ENCODE peak calls at places on chromosomes 6 and 20, in seven cellular contexts. W is hepatocyte, H is SK-N-SH, S is HFFc6, Z is cardiac muscle cell, N is thoracic aorta, A is fibroblast of lung. G is an unnamed sample.

GRCh38 chr6:5762561-5762968 is 244.2 kb downstream of the NRN1 start:
- DNase-seq in S (no peak), N (no peak), Z (no peak), A (no peak), W (no peak), H (no peak), G (no peak)

GRCh38 chr6:150038202-150038830 is 13.0 kb upstream of the RAET1L start:
- DNase-seq in W (no peak), H (no peak), N (no peak), Z (no peak), A (no peak), S (no peak), G (no peak)

GRCh38 chr6:165689699-165690098 is 26.7 kb upstream of the PDE10A start:
- DNase-seq in A (no peak), Z (no peak), S (no peak), W (no peak), H (no peak), N (no peak), G (no peak)

GRCh38 chr6:127302728-127303675 is 36.3 kb downstream of the RNF146 start:
- DNase-seq in Z (peak), N (no peak), W (peak), H (peak), A (peak), S (peak), G (peak)

GRCh38 chr6:11412011-11412424 is 125.5 kb upstream of the TMEM170B start:
- DNase-seq in H (no peak), S (peak), N (no peak), W (no peak), A (peak), Z (no peak), G (no peak)

GRCh38 chr6:24536466-24536865 is 41.7 kb downstream of the ALDH5A1 start:
- DNase-seq in A (no peak), S (no peak), N (no peak), W (no peak), Z (no peak), H (no peak), G (no peak)

GRCh38 chr6:98498891-98499290 is 335.5 kb upstream of the POU3F2 start:
- DNase-seq in Z (peak), S (no peak), W (no peak), H (no peak), N (no peak), A (no peak), G (no peak)

GRCh38 chr6:158784505-158784904 is 34.7 kb downstream of the EZR start:
- DNase-seq in H (no peak), S (peak), W (no peak), N (no peak), Z (no peak), A (no peak), G (no peak)

GRCh38 chr6:135537782-135538301 is 40.3 kb upstream of the AHI1 start:
- DNase-seq in N (no peak), A (peak), H (no peak), Z (no peak), S (peak), W (no peak), G (no peak)

GRCh38 chr20:354298-354977 is 7.5 kb downstream of the NRSN2 start:
- DNase-seq in A (peak), Z (peak), S (peak), W (peak), N (no peak), H (peak), G (peak)

GRCh38 chr6:118668761-118669411 is 17.5 kb upstream of the CEP85L start:
- DNase-seq in N (no peak), W (no peak), A (peak), Z (no peak), S (peak), H (no peak), G (no peak)

GRCh38 chr20:57715268-57715904 is 5.6 kb upstream of the PMEPA1 start:
- DNase-seq in S (no peak), Z (no peak), W (no peak), H (no peak), A (no peak), N (no peak), G (no peak)

GRCh38 chr6:47413752-47414516 is 63.7 kb upstream of the CD2AP start:
- DNase-seq in W (peak), A (peak), N (no peak), Z (peak), S (peak), H (peak), G (peak)

GRCh38 chr20:42041000-42041565 is 422.9 kb upstream of the CHD6 start:
- DNase-seq in W (peak), S (no peak), N (no peak), A (no peak), H (no peak), Z (peak), G (no peak)

GRCh38 chr20:36848078-36848660 is 27.8 kb upstream of the TLDC2 start:
- DNase-seq in Z (peak), W (peak), N (no peak), S (peak), H (no peak), A (peak), G (no peak)

GRCh38 chr6:167836722-167837121 is 10.0 kb downstream of the AFDN start:
- DNase-seq in N (no peak), A (peak), H (no peak), S (no peak), W (no peak), Z (no peak), G (no peak)

GRCh38 chr20:29409833-29410804 is 1847.3 kb upstream of the DEFB115 start:
- DNase-seq in A (no peak), Z (no peak), S (no peak), W (no peak), H (peak), N (no peak), G (no peak)

GRCh38 chr6:140590641-140591040 is 1216.2 kb upstream of the CITED2 start:
- DNase-seq in H (no peak), N (no peak), Z (no peak), A (peak), S (no peak), W (no peak), G (no peak)

GRCh38 chr6:125503181-125503580 is 201.4 kb upstream of the HDDC2 start:
- DNase-seq in N (no peak), S (no peak), H (no peak), W (no peak), A (no peak), Z (no peak), G (no peak)

GRCh38 chr20:56967916-56968315 is 298.5 kb downstream of the BMP7 start:
- DNase-seq in W (no peak), S (no peak), N (no peak), A (no peak), H (no peak), Z (no peak), G (no peak)

GRCh38 chr6:89501239-89501638 is 68.3 kb downstream of the ANKRD6 start:
- DNase-seq in Z (peak), W (peak), H (no peak), N (no peak), A (no peak), S (no peak), G (no peak)

GRCh38 chr6:99036672-99037071 is 88.9 kb upstream of the FBXL4 start:
- DNase-seq in N (no peak), W (no peak), A (no peak), H (no peak), S (no peak), Z (no peak), G (no peak)

GRCh38 chr20:10795286-10796026 is 121.7 kb upstream of the JAG1 start:
- DNase-seq in Z (no peak), S (no peak), A (no peak), N (no peak), H (no peak), W (no peak), G (no peak)

GRCh38 chr6:31345026-31345730 is 11.8 kb downstream of the HLA-B start:
- DNase-seq in H (no peak), N (no peak), A (no peak), W (no peak), S (no peak), Z (no peak), G (no peak)
- TF ChIP-seq CTCF in H (no peak), N (no peak), A (no peak), W (no peak), S (no peak), Z (no peak), G (no peak)

DNA sequence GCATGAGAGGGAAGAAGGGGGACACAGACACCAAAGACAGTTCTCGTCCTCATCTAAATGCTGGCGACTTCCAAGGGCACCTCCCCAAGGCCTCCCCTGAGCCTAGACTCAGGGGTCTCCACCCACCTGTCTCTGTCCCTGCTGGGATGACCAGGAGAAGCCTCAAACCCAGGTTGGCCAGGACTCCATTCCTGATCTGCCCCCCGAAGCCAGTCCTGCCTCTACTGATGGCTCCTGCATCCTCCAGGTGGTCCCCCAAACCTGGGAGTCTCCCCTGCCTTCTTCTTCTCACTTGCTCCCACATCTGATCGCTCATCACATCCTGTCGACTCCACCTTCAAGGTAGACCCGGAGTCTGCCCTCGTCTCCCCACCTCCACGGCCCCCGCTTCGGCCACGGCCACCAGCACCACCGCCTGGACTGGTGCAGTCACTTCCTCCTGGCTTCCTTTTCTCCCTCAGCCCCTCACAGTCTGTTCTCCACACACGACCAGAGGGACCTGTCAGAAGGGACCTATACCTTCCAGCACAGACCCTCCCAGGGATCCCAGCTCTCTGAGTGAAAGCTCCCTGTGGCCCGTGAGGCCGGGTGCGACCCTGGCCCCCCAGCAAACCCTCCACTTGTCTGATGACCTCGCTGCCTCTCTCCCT is 92.1 kb downstream of the CEBPB start:
- DNase-seq in H (no peak), Z (no peak), W (no peak), S (no peak), A (no peak), N (no peak), G (no peak)
- TF ChIP-seq CTCF in H (no peak), Z (no peak), W (no peak), S (no peak), A (no peak), N (no peak), G (no peak)

GRCh38 chr6:132065556-132065955 is 114.4 kb upstream of the CCN2 start:
- DNase-seq in A (no peak), W (no peak), Z (no peak), S (no peak), H (no peak), N (no peak), G (no peak)
- TF ChIP-seq CTCF in A (no peak), W (no peak), Z (no peak), S (no peak), H (no peak), N (no peak), G (no peak)

GRCh38 chr6:161242779-161243693 is 30.8 kb downstream of the AGPAT4 start:
- DNase-seq in S (no peak), A (peak), W (no peak), N (no peak), H (no peak), Z (no peak), G (peak)
- TF ChIP-seq CTCF in S (no peak), A (no peak), W (no peak), N (no peak), H (no peak), Z (no peak), G (no peak)

DNA sequence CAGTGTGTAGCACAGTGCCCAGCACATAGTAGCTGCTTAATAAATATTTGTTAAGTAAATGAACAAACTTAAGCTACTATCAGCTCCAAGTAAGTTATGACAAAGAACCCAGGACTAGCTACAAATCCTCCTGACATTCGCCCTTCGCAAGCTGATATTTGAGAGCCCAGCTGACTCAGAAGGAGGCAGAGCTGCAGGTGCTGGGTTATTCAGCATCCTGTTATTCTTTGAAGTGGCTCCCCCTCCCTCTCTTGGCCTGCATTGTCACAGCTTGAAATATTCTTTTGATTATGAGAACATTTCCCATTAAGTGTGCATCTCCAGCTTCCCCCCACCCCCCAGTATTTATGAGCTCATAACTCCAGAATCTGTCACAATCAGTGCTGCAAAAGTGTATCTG is 78.8 kb upstream of the RALY start:
- DNase-seq in Z (no peak), N (no peak), S (peak), H (no peak), A (peak), W (no peak), G (no peak)
- TF ChIP-seq CTCF in Z (peak), N (no peak), S (no peak), H (no peak), A (no peak), W (no peak), G (no peak)

DNA sequence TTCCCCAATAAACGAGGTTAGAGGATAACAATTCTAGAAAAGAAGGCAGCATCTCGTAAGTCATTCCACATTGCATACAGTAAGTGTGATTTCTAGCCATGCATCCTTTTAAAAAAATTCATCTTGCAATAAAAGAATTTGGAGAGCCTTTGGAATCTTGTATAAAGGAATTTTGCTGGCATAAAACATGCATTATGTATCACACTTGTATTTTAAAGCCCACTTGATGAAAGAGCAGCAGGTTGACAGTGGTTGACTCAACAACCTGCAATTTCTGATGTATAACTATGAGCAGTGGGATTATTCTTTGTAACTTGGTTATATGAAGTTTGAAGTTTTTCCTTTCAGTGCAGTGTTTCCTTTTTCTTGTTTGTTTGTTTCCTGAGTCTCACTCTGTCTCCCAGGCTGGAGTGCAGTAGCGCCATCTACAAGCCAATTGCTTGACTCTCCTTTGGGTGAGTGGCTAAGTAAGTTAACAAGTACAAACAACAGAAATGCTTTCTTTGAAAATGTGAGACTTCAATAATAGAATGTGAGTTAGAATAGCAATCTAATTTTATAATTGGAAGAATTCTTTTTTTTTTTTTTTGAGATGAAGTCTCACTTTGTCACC is 39.9 kb downstream of the JARID2 start:
- DNase-seq in W (no peak), Z (no peak), A (no peak), H (no peak), S (no peak), N (no peak), G (no peak)
- TF ChIP-seq CTCF in W (no peak), Z (peak), A (no peak), H (peak), S (peak), N (no peak), G (no peak)

GRCh38 chr6:157137501-157137900 is 185.8 kb downstream of the TMEM242 start:
- DNase-seq in N (no peak), A (no peak), W (no peak), Z (no peak), S (no peak), H (no peak), G (no peak)

GRCh38 chr6:157143171-157143884 is 180.0 kb downstream of the TMEM242 start:
- DNase-seq in N (peak), S (peak), Z (peak), A (peak), H (peak), W (no peak), G (no peak)

GRCh38 chr6:157134402-157135074 is 188.8 kb downstream of the TMEM242 start:
- DNase-seq in H (no peak), S (no peak), N (no peak), A (no peak), W (no peak), Z (no peak), G (no peak)

GRCh38 chr6:157135691-157136090 is 187.6 kb downstream of the TMEM242 start:
- DNase-seq in W (no peak), H (no peak), Z (no peak), A (no peak), S (peak), N (no peak), G (no peak)

GRCh38 chr6:157139054-157139708 is 184.1 kb downstream of the TMEM242 start:
- DNase-seq in W (no peak), Z (peak), A (no peak), H (peak), N (no peak), S (no peak), G (peak)
- TF ChIP-seq CTCF in W (no peak), Z (peak), A (no peak), H (peak), N (no peak), S (peak), G (peak)

DNA sequence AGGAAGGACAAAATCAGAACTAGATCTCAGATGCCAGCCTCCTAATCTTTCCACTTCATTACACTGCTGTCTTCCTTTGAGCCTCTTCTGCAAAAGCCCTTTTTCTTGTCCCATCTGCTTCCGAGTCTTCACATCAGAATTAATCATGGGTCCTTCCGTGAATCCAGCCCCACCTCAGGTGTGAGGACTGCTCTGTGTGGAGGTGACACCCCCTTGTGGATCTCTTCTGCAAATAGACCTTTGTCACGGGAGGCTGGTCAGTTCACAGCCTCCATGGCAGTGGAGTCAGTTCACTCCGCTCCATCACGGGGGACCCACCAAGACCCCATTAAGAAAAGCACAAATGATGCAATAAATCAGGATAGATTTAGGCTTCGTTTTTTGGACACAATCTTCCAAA is 171.1 kb downstream of the ADAT2 start:
- DNase-seq in A (peak), Z (peak), H (peak), N (no peak), S (no peak), W (peak), G (peak)
- TF ChIP-seq CTCF in A (peak), Z (peak), H (peak), N (no peak), S (peak), W (peak), G (peak)

DNA sequence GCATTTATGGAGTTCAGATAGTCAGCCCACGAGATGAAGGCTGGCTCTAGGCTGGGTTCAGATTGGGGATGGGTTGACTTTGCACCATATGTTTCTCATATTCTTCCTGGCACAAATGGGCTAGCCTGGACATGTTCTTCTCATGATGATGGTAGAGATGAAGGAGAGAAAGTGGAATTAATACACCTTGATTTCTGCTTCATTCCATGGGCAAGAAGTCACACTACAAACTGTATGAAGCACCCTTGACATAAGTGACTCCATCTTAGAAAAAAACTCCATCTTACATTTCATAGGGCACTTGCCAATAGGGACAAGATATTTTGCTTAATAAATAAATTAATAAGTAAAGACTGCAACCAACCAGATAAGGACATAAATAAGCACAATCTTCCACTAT is 12.0 kb upstream of the CD83 start:
- DNase-seq in W (no peak), H (no peak), Z (no peak), S (no peak), A (no peak), N (no peak), G (no peak)
- TF ChIP-seq CTCF in W (no peak), H (no peak), Z (no peak), S (no peak), A (no peak), N (no peak), G (no peak)

DNA sequence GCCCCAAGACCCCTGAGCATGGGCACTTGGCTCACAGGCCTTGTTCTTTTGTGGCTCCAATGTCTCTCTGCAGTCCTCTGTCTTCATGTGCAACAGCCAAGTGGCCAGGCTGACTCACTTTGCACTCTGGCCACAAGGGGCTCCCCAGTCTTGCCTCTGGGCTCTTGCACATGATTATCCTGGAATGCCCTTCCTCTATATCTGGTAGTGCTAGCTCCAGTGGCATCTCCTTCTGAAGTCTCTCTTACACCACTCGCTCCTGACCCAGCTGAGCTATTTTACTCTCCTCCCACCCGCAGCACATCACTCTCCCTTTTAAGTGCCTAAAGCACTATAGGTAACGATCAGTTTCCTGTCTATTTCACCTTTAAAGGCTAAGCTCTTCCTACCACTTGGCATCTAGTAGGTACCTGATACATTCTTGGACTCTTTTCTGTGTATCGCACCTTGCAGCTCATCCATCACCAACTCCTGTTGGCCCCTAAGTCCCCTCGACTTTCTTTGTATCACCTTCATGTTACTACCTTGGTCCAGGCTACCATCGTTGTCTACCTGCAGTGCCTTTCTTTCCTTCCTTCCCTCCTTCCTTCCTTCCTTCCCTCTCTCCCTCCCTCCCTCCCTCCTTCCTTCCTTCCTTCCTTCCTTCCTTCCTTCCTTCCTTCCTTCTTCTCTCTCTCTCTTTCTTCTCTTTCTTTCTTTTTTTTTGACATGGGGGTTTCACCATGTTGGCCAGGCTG is 211.9 kb upstream of the RNF24 start:
- DNase-seq in Z (no peak), S (peak), A (peak), N (no peak), W (no peak), H (no peak), G (no peak)
- TF ChIP-seq CTCF in Z (peak), S (peak), A (peak), N (peak), W (peak), H (peak), G (no peak)

G was measured in endothelial cell.